ENCODE peak calls at places on chromosomes 3 and 15, in four cellular contexts. N is H1, U is HepG2, O is GM12878. L is an unnamed sample.

GRCh38 chr3:197430961-197431910 is 124.5 kb downstream of the BDH1 start:
- DNase-seq in N (no peak), U (no peak), O (no peak), L (no peak)

GRCh38 chr15:88246666-88247446 is 9.7 kb downstream of the NTRK3 start:
- DNase-seq in N (peak; percentile 92), U (peak; percentile 44), O (no peak), L (peak; percentile 89)

GRCh38 chr3:14478943-14479550 is 61.1 kb downstream of the GRIP2 start:
- DNase-seq in N (no peak), U (no peak), O (no peak), L (no peak)

GRCh38 chr3:129344540-129345220 is 66.0 kb downstream of the HMCES start:
- DNase-seq in N (peak; percentile 86), U (no peak), O (no peak), L (no peak)

GRCh38 chr3:138781012-138781470 is 53.7 kb downstream of the PIK3CB start:
- DNase-seq in N (no peak), U (no peak), O (no peak), L (no peak)

GRCh38 chr3:192481638-192482037 is 245.7 kb downstream of the FGF12 start:
- DNase-seq in N (no peak), U (no peak), O (no peak), L (no peak)

GRCh38 chr15:69758291-69758771 is 305.7 kb downstream of the RPLP1 start:
- DNase-seq in N (no peak), U (no peak), O (no peak), L (no peak)

GRCh38 chr3:24900202-24900601 is 405.6 kb upstream of the THRB start:
- DNase-seq in N (no peak), U (no peak), O (no peak), L (no peak)

GRCh38 chr15:80186066-80186465 is 33.3 kb downstream of the FAH start:
- DNase-seq in N (no peak), U (no peak), O (no peak), L (no peak)

GRCh38 chr3:30098656-30099454 is 507.5 kb upstream of the TGFBR2 start:
- DNase-seq in N (no peak), U (peak; percentile 12), O (no peak), L (no peak)

GRCh38 chr3:197333901-197334639 is 35.7 kb upstream of the DLG1 start:
- DNase-seq in N (no peak), U (no peak), O (no peak), L (no peak)

GRCh38 chr3:151774910-151775309 is 39.0 kb upstream of the AADAC start:
- DNase-seq in N (no peak), U (no peak), O (no peak), L (no peak)
- H3K27ac ChIP-seq in N (no peak overlapping the region), U (no peak overlapping the region), O (no peak overlapping the region), L (no peak overlapping the region)

GRCh38 chr3:115108614-115109013 is 38.5 kb downstream of the ZBTB20 start:
- DNase-seq in N (no peak), U (no peak), O (no peak), L (no peak)

GRCh38 chr3:115113367-115113766 is 33.7 kb downstream of the ZBTB20 start:
- DNase-seq in N (no peak), U (no peak), O (no peak), L (no peak)

GRCh38 chr3:115110830-115111229 is 36.3 kb downstream of the ZBTB20 start:
- DNase-seq in N (no peak), U (no peak), O (no peak), L (no peak)

DNA sequence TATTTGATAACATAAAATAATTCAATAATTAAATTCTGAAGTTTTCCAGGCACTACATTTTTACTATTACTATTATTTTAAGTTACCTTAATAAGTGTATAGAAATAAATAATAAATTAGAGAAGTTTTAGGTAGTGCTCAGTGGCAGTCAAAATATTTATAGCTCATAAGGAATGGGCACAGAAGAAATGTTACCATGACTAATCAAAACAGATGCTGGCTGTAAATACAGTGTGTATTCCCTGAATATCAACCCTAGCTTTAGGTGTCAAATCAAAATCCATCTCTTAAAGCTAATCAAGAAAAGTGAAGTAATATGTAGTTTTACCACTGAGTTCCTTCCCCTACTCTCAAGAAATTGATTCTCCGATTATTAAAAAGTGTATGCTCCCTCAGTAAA is 35.5 kb downstream of the ZBTB20 start:
- DNase-seq in N (no peak), U (no peak), O (no peak), L (no peak)
- TF ChIP-seq TCF12 in N (no peak), U (no peak), O (no peak), L (no peak)

GRCh38 chr15:61684749-61685467 is 375.3 kb downstream of the VPS13C start:
- DNase-seq in N (no peak), U (no peak), O (no peak), L (no peak)
- H3K27ac ChIP-seq in N (no peak overlapping the region), U (no peak overlapping the region), O (no peak overlapping the region), L (no peak overlapping the region)

DNA sequence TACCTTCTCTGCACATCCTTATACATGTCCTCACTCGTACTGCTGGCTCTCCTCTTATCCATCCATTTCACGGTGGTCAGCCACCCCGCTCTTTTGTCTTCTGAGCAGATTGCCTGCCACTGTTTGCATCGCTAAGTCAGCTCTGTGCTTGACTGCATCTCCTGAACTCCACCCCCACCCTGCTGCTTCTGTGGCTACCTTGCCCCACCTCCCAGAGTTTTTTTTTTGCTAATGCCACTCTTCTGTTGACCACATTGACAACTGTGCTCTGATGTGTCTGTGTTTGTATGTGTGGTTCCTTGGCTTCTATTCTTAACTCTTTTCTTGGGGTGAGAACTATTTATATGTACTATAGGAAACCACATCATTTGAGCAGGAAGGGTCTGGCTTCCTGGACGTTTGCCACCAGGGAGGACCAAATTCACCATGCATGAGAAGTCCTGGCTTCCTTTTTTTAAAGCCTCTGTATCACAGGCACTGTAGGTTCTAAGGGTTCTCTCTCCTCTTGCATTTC is 12.8 kb upstream of the MTMR10 start:
- DNase-seq in N (no peak), U (no peak), O (peak; percentile 99), L (no peak)
- TF ChIP-seq TCF12 in N (no peak), U (no peak), O (peak; percentile 61), L (no peak)

GRCh38 chr3:13405614-13406013 is 14.5 kb downstream of the NUP210 start:
- DNase-seq in N (no peak), U (no peak), O (no peak), L (no peak)
- H3K27ac ChIP-seq in N (no peak overlapping the region), U (no peak overlapping the region), O (no peak overlapping the region), L (no peak overlapping the region)

GRCh38 chr3:120689395-120689794 is 7.4 kb upstream of the HGD start:
- DNase-seq in N (no peak), U (peak; percentile 13), O (no peak), L (no peak)

GRCh38 chr3:120684896-120685295 is 2.9 kb upstream of the HGD start:
- DNase-seq in N (no peak), U (no peak), O (no peak), L (no peak)

GRCh38 chr3:120683671-120684301 is 1.7 kb upstream of the HGD start:
- DNase-seq in N (no peak), U (no peak), O (no peak), L (no peak)

GRCh38 chr3:120685411-120685810 is 3.4 kb upstream of the HGD start:
- DNase-seq in N (no peak), U (no peak), O (no peak), L (no peak)

DNA sequence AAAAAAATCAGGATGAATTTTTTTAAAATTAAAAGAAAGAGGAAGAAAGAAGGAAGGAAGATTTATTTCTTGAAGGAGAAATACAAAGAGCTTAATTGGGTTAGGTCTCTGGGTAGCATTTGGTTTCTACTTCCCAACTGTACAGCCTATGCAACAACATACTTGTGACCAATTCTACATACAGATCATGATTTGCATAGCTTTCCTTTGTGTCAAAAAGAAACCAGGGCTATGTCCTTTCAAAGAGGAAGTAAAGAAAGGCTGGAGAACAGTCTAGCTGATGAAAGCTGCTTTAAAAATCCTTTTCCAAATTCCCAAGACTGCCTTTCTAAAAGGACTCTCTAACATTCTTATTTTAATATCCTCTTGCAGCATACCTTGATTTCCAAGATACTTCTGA is 6.1 kb upstream of the HGD start:
- DNase-seq in N (no peak), U (no peak), O (peak; percentile 55), L (no peak)
- TF ChIP-seq TCF12 in N (no peak), U (no peak), O (no peak), L (no peak)

GRCh38 chr3:101824691-101825090 is 24.6 kb upstream of the NFKBIZ start:
- DNase-seq in N (no peak), U (no peak), O (no peak), L (no peak)
- H3K27ac ChIP-seq in N (no peak overlapping the region), U (no peak overlapping the region), O (no peak overlapping the region), L (no peak overlapping the region)

L was measured in SK-N-SH.